ENCODE peak calls at places on chromosomes 16 and 17, in seven cellular contexts. S is mammary epithelial cell, T is colonic mucosa, W is cardiac muscle cell, I is gastrocnemius medialis, G is left ventricle myocardium inferior, X is HFFc6. R is an unnamed sample.

GRCh38 chr16:3665508-3665907 is 11.0 kb downstream of the DNASE1 start:
- DNase-seq in S (no peak), T (no peak), W (no peak), I (no peak), G (no peak), X (no peak), R (no peak)

GRCh38 chr16:16014329-16015224 is 65.2 kb downstream of the ABCC1 start:
- DNase-seq in S (no peak), T (no peak), W (no peak), I (peak), G (peak), X (no peak), R (no peak)

GRCh38 chr17:34178047-34178446 is 77.0 kb upstream of the CCL2 start:
- DNase-seq in S (no peak), T (no peak), W (peak), I (no peak), G (no peak), X (no peak), R (no peak)

GRCh38 chr16:65415460-65415859 is 293.6 kb upstream of the CDH11 start:
- DNase-seq in S (peak), T (no peak), W (no peak), I (no peak), G (no peak), X (peak), R (peak)

GRCh38 chr17:38353084-38353604 is 1.5 kb downstream of the SOCS7 start:
- DNase-seq in S (no peak), T (no peak), W (no peak), I (no peak), G (no peak), X (no peak), R (no peak)

GRCh38 chr16:4570688-4571321 is 14.7 kb downstream of the C16orf96 start:
- DNase-seq in S (no peak), T (no peak), W (no peak), I (no peak), G (no peak), X (no peak), R (no peak)

GRCh38 chr17:7523033-7523432 is 25.8 kb upstream of the TNFSF12 start:
- DNase-seq in S (no peak), T (no peak), W (no peak), I (no peak), G (no peak), X (peak), R (no peak)

GRCh38 chr17:16937431-16937830 is 34.5 kb downstream of the TNFRSF13B start:
- DNase-seq in S (no peak), T (no peak), W (no peak), I (no peak), G (peak), X (no peak), R (no peak)

GRCh38 chr16:3935921-3936320 is 55.4 kb upstream of the CREBBP start:
- DNase-seq in S (no peak), T (no peak), W (no peak), I (no peak), G (no peak), X (no peak), R (no peak)

GRCh38 chr16:78973041-78973440 is 627.5 kb downstream of the MAF start:
- DNase-seq in S (no peak), T (no peak), W (peak), I (no peak), G (no peak), X (no peak), R (no peak)

GRCh38 chr17:30838187-30838807 is 6.5 kb downstream of the ATAD5 start:
- DNase-seq in S (no peak), T (no peak), W (no peak), I (no peak), G (no peak), X (no peak), R (no peak)

GRCh38 chr17:17985555-17985954 is 12.9 kb downstream of the DRC3 start:
- DNase-seq in S (no peak), T (no peak), W (peak), I (no peak), G (no peak), X (no peak), R (no peak)

GRCh38 chr17:59190806-59191205 is 19.0 kb upstream of the SMG8 start:
- DNase-seq in S (no peak), T (no peak), W (no peak), I (no peak), G (no peak), X (no peak), R (no peak)

GRCh38 chr17:44587339-44587738 is 30.1 kb downstream of the FZD2 start:
- DNase-seq in S (peak), T (no peak), W (peak), I (no peak), G (peak), X (peak), R (peak)

GRCh38 chr16:48901712-48902374 is 291.9 kb upstream of the N4BP1 start:
- DNase-seq in S (no peak), T (no peak), W (peak), I (no peak), G (no peak), X (no peak), R (no peak)
- TF ChIP-seq CTCF in S (no peak), T (no peak), W (no peak), I (no peak), G (no peak), X (no peak), R (peak)

DNA sequence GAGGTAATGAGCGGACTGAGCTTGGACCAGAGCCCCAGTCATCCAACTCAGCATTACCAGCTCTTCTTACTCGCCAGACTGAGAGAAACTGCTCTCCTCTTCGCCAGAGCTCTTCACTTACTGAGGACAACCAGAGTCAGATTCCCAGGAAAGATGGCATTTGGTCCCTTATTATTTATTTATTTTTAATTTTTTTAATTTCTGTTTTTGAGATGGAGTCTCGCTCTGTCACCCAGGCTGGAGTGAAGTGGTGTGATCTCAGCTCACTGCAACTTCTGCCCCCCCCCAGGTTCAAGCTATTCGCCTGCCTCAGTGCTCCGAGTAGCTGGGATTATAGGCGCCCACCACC is 23.3 kb downstream of the DEXI start:
- DNase-seq in S (no peak), T (no peak), W (no peak), I (no peak), G (no peak), X (no peak), R (no peak)
- TF ChIP-seq CTCF in S (no peak), T (no peak), W (no peak), I (no peak), G (no peak), X (no peak), R (no peak)

GRCh38 chr16:53692146-53692545 is 11.5 kb downstream of the RPGRIP1L start:
- DNase-seq in S (no peak), T (no peak), W (peak), I (no peak), G (no peak), X (no peak), R (peak)
- TF ChIP-seq CTCF in S (peak), T (no peak), W (peak), I (no peak), G (no peak), X (no peak), R (no peak)

DNA sequence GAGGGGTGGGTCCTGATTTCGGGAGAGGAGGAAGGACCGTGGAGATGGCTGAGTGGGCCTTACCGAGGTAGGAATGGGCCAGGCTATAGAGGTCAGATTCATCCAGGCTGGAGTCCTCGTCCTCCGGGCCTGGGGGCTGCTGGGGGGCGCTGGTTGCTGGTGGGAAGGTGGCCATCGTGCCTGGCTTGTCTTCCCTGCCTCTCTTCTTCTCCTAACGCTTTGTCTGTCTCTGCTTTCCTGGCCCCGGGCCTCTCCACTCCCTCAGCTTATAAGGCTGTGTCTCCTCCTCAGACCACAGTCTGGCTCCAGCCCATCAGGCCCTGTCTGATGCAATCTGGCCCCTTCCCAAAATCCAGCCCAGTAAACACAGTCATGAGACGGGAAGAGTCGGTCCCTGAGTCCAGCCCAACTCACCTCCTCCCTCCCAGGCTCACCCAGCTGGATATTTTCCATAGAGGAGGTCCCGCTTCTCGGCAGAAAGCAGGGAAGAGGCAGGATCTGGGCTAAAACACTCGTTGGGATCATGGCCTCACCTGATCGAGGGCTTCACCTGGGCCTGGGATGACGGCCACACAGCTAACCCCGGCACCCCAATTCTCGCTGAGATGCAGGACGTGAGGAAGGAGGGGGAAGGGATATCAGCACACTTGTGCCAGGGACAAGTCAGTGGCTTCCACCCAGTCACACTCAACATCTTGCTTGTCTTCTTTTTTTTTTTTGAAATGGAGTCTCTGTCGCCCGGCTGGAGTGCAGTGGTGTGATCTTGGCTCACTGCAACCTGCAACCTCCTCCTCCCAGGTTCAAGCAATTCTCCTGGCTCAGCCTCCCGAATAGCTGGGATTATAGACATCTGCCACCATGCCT is at the start of gene NUPR1:
- DNase-seq in S (peak), T (peak), W (no peak), I (peak), G (peak), X (peak), R (peak)
- TF ChIP-seq CTCF in S (no peak), T (no peak), W (no peak), I (no peak), G (no peak), X (no peak), R (no peak)

GRCh38 chr17:81094224-81094743 is 59.3 kb downstream of the BAIAP2 start:
- DNase-seq in S (no peak), T (no peak), W (no peak), I (no peak), G (no peak), X (no peak), R (no peak)

GRCh38 chr17:81093576-81094223 is 58.7 kb downstream of the BAIAP2 start:
- DNase-seq in S (no peak), T (no peak), W (no peak), I (no peak), G (no peak), X (no peak), R (no peak)

GRCh38 chr17:81095608-81095888 is 60.6 kb downstream of the BAIAP2 start:
- DNase-seq in S (no peak), T (no peak), W (no peak), I (no peak), G (no peak), X (no peak), R (no peak)

GRCh38 chr17:81096741-81097133 is 61.8 kb downstream of the BAIAP2 start:
- DNase-seq in S (no peak), T (no peak), W (no peak), I (no peak), G (no peak), X (no peak), R (peak)

DNA sequence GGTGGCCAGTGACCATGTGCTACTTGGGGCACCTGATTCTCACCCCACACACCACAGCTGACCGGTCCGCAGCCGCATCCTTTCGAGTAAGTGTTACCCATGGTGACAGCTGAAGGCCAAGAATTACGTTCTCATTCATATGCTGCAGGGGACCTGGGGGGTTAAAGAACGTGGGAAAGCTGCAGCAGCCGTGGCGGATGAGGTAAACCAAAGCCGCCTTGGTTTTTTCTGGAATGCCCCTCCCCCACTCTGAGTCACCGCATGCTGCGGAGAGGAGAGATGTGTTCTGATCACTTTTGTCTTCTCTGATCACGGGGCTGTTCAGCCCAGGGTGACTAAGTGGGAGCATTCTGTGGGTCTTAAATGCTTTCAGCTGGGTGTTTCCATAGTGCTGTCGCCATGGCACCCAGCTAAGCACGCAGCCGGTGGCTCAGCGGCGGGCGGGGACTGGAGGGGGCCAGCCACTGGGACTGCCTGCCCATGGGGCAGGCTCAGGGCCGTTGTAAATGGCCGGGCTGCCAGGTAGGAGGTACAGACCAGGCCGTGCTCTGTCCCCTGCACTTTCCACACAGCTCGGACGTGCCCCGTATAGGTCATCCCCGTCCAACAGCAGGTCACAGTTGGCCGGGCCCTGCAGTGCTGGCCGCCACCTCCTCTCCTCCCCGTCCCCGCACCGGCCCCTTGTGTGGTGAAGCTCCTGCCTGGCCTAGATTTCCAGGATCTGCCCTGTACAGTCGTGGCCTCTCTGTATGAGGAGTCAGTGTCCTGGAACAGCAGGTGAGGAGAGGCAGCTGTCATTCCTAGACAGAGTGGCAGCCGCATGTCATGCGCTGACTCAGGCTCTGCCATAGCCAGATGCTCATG is 60.0 kb downstream of the BAIAP2 start:
- DNase-seq in S (peak), T (peak), W (peak), I (peak), G (no peak), X (peak), R (peak)
- TF ChIP-seq CTCF in S (peak), T (no peak), W (no peak), I (no peak), G (no peak), X (no peak), R (no peak)

DNA sequence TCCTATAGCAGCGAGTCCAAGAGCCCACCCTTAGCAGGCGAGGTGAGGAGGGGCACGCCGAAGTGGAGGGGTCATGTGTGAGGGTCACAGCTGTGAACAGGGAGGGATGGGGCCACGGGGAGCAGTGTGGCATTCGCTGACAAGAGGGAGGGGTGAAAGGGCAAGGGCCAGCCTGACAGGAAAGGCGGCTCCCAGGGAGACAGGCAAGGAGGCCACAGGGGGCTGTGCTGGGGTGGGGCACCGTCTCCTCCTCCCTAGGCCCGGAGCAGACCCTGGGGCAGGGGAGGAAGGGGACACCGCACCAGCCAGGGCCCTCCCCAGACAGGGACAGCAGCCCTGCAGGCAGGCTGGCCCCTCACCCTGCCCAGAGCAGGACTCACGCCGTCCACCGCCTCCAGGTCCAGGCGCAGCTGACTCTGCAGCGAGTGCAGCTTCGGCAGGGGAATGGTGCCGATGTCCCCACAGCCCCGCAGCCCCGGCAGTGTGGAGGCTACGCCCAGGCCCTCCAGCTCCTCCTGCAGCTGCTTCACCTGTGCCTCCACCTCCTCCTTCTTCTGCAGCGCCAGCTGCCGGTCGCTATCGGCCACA is 15.1 kb downstream of the GNPTG start:
- DNase-seq in S (no peak), T (no peak), W (no peak), I (no peak), G (no peak), X (no peak), R (no peak)
- TF ChIP-seq CTCF in S (no peak), T (no peak), W (no peak), I (no peak), G (no peak), X (no peak), R (no peak)

GRCh38 chr16:55843105-55843395 is 10.2 kb upstream of the CES1 start:
- DNase-seq in S (no peak), T (no peak), W (no peak), I (no peak), G (no peak), X (no peak), R (no peak)

GRCh38 chr16:55846598-55847346 is 13.9 kb upstream of the CES1 start:
- DNase-seq in S (no peak), T (no peak), W (no peak), I (no peak), G (no peak), X (no peak), R (no peak)

DNA sequence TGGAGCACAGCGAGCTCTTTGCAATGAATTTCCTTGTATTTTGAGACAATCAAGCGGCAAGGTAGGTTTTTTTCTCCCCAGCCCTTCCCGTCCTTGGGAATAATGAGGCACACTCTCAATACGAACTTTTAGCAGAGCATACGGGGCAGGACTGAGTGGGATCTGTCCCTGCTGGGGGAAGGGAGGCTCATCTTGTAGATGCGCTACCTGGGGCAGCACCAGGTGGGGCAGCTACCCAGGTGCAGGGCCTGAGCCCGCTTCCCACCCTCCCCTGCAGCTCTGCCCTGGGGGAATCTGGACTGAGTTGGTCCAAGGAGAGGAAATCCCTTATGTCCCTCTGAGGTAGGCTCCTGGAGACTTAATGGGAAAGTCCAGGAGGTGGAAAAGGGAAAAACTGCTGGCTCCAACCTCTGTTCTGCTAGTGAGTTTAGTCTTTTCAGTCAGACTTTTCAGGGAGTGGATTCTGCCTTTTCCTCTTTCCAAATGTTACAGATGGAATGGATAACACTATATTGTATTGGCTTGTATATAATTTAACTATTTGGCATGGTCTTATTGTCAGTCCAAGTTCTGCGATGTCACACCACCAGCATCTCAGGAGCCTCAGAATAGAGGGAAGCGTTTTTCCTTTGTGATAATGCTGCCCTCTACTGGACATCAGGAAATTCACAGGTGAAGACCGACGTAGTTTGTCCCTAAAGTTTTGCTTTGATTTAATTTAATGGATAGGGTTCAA is 9.6 kb upstream of the CES1 start:
- DNase-seq in S (peak), T (no peak), W (peak), I (no peak), G (no peak), X (peak), R (peak)
- TF ChIP-seq CTCF in S (peak), T (peak), W (peak), I (peak), G (peak), X (peak), R (peak)

GRCh38 chr17:48612854-48613691 is 2.0 kb downstream of the HOXB8 start:
- DNase-seq in S (peak), T (no peak), W (peak), I (no peak), G (no peak), X (no peak), R (no peak)
- TF ChIP-seq CTCF in S (no peak), T (no peak), W (peak), I (peak), G (peak), X (no peak), R (no peak)